ENCODE peak calls at places on chromosomes 1 and 21, in six cellular contexts. X, N, Z, I, D and K are unnamed samples.
A peak's percentile ranks its signal among the peaks of the same experiment; 100 is the strongest.

GRCh38 chr21:45802956-45803612 is 159.6 kb downstream of the PCBP3 start:
- DNase-seq in Z (no peak), D (no peak), X (no peak), N (no peak), I (no peak), K (no peak)

GRCh38 chr1:24202987-24203386 is 15.9 kb upstream of the IFNLR1 start:
- DNase-seq in D (no peak), I (no peak), N (no peak), Z (no peak), X (no peak), K (no peak)

GRCh38 chr1:4792565-4792964 is 138.2 kb downstream of the AJAP1 start:
- DNase-seq in D (no peak), Z (no peak), I (no peak), N (no peak), X (no peak), K (no peak)

GRCh38 chr21:45724345-45724961 is 80.9 kb downstream of the PCBP3 start:
- DNase-seq in Z (no peak), N (no peak), D (no peak), X (peak; percentile 43), I (no peak), K (no peak)

GRCh38 chr1:109248797-109249629 is at the start of gene CELSR2:
- DNase-seq in N (peak; percentile 81), D (peak; percentile 54), X (peak; percentile 76), I (no peak), Z (peak; percentile 30), K (peak; percentile 54)

GRCh38 chr1:36223373-36223995 is 759 bp upstream of the THRAP3 start:
- DNase-seq in D (peak; percentile 77), X (no peak), I (no peak), Z (peak; percentile 11), N (no peak), K (no peak)

GRCh38 chr1:11339346-11340247 is 66.6 kb downstream of the UBIAD1 start:
- DNase-seq in N (no peak), I (no peak), X (no peak), D (no peak), Z (no peak), K (no peak)

GRCh38 chr1:185421485-185422100 is 104.5 kb upstream of the IVNS1ABP start:
- DNase-seq in N (no peak), X (no peak), D (peak; percentile 41), I (no peak), Z (no peak), K (no peak)

GRCh38 chr1:61851849-61852692 is 109.8 kb downstream of the PATJ start:
- DNase-seq in N (no peak), D (peak; percentile 88), Z (no peak), I (peak; percentile 58), X (no peak), K (no peak)

GRCh38 chr1:27940297-27940696 is 5.5 kb downstream of the SMPDL3B start:
- DNase-seq in I (no peak), N (no peak), X (no peak), D (peak; percentile 47), Z (peak; percentile 72), K (no peak)

GRCh38 chr1:56081151-56081550 is 498.2 kb downstream of the PLPP3 start:
- DNase-seq in D (peak; percentile 82), I (peak; percentile 79), X (no peak), Z (no peak), N (no peak), K (no peak)

GRCh38 chr21:32813265-32813903 is 41.8 kb upstream of the PAXBP1 start:
- DNase-seq in X (no peak), Z (no peak), I (no peak), D (no peak), N (no peak), K (no peak)

GRCh38 chr21:38679531-38679930 is 126.2 kb upstream of the ETS2 start:
- DNase-seq in D (peak; percentile 77), X (no peak), Z (no peak), I (no peak), N (no peak), K (no peak)

GRCh38 chr1:187655163-187655562 is 826.4 kb downstream of the PLA2G4A start:
- DNase-seq in Z (no peak), X (no peak), I (no peak), D (peak; percentile 67), N (no peak), K (no peak)

GRCh38 chr1:161305872-161306519 is 3.8 kb downstream of the MPZ start:
- DNase-seq in Z (peak; percentile 84), X (peak; percentile 82), D (peak; percentile 55), N (peak; percentile 90), I (no peak), K (peak; percentile 78)

GRCh38 chr21:38139380-38140168 is 117.2 kb upstream of the KCNJ15 start:
- DNase-seq in I (peak; percentile 24), X (no peak), D (peak; percentile 81), N (no peak), Z (no peak), K (no peak)

GRCh38 chr1:167905671-167906070 is 8.3 kb downstream of the ADCY10 start:
- DNase-seq in N (no peak), I (no peak), D (no peak), Z (no peak), X (no peak), K (no peak)

GRCh38 chr21:32991299-32991850 is 34.4 kb upstream of the OLIG2 start:
- DNase-seq in I (no peak), Z (no peak), N (no peak), D (no peak), X (no peak), K (no peak)

GRCh38 chr1:32194984-32195383 is 5.4 kb upstream of the CCDC28B start:
- DNase-seq in Z (no peak), X (no peak), N (no peak), D (no peak), I (no peak), K (no peak)

GRCh38 chr21:26597981-26598380 is 24.9 kb upstream of the CYYR1 start:
- DNase-seq in D (no peak), I (no peak), Z (no peak), X (no peak), N (no peak), K (no peak)

GRCh38 chr1:8687053-8687452 is 130.4 kb downstream of the RERE start:
- DNase-seq in D (peak; percentile 63), N (no peak), Z (no peak), X (no peak), I (no peak), K (no peak)

GRCh38 chr1:199449221-199449620 is 578.3 kb upstream of the NR5A2 start:
- DNase-seq in I (no peak), Z (no peak), D (no peak), X (no peak), N (no peak), K (no peak)

GRCh38 chr1:214566158-214567104 is 15.0 kb upstream of the PTPN14 start:
- DNase-seq in X (no peak), I (no peak), D (peak; percentile 95), N (no peak), Z (no peak), K (no peak)

GRCh38 chr1:154707901-154708514 is 100.0 kb upstream of the ADAR start:
- DNase-seq in D (peak; percentile 19), I (no peak), Z (no peak), X (no peak), N (no peak), K (no peak)

GRCh38 chr1:192401832-192402231 is 85.0 kb downstream of the RGS21 start:
- DNase-seq in X (no peak), I (peak; percentile 4), Z (no peak), D (peak; percentile 32), N (no peak), K (no peak)

GRCh38 chr1:229943988-229944743 is 122.9 kb upstream of the GALNT2 start:
- DNase-seq in I (no peak), Z (no peak), X (no peak), N (no peak), D (no peak), K (no peak)
- TF ChIP-seq CTCF in I (no peak), Z (no peak), X (no peak), N (no peak), D (no peak), K (no peak)

GRCh38 chr1:90414201-90414600 is 302.9 kb downstream of the BARHL2 start:
- DNase-seq in Z (no peak), X (no peak), D (no peak), I (no peak), N (no peak), K (no peak)
- TF ChIP-seq CTCF in Z (no peak), X (no peak), D (no peak), I (no peak), N (no peak), K (no peak)

GRCh38 chr1:205052689-205053088 is 9.7 kb downstream of the CNTN2 start:
- DNase-seq in D (no peak), N (no peak), Z (no peak), X (no peak), I (no peak), K (no peak)
- TF ChIP-seq CTCF in D (no peak), N (no peak), Z (no peak), X (no peak), I (no peak), K (no peak)

DNA sequence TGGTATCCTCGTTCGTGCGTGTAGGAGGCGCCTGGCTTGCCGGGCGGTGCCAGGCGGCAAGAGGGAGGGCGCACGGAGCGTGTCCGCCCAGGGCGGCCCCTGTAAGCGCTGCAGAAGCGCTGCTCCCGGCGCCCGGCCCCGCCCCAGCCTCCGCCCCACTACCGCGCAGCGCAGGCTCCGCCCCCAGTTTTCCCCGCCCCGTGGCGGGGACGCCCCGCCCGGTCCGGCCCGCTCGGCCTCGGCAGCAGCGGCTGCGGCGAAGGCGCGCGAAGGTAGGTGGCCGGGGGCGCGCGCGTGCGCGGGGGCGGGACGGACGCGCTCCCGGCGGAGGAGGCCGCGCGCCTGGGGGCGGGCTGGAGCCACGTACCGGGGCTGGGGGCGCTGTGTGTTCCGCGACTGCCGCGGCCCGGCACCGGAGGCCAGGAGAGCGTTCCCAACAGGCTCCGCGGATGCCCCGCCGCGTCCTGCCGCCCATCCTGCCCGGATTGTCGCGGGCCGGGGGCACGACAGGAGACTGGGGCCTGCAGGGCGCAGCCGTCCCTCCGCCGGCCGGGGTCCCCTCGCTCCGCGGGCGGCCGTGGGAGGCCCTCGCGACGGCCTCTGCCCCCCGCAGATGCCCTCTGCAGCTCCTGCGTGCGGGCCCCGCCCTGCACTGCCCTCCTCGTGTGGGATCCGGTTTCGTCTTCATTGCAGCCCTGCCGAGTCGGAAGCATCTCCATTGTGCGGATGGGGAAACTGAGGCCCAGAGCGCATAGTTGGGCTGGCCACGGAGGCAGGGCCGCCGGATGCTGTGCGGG is 7.7 kb upstream of the CROCC start:
- DNase-seq in X (peak; percentile 98), D (peak; percentile 95), I (peak; percentile 89), Z (peak; percentile 96), N (peak; percentile 99), K (peak; percentile 89)
- TF ChIP-seq CTCF in X (no peak), D (no peak), I (no peak), Z (no peak), N (no peak), K (no peak)

DNA sequence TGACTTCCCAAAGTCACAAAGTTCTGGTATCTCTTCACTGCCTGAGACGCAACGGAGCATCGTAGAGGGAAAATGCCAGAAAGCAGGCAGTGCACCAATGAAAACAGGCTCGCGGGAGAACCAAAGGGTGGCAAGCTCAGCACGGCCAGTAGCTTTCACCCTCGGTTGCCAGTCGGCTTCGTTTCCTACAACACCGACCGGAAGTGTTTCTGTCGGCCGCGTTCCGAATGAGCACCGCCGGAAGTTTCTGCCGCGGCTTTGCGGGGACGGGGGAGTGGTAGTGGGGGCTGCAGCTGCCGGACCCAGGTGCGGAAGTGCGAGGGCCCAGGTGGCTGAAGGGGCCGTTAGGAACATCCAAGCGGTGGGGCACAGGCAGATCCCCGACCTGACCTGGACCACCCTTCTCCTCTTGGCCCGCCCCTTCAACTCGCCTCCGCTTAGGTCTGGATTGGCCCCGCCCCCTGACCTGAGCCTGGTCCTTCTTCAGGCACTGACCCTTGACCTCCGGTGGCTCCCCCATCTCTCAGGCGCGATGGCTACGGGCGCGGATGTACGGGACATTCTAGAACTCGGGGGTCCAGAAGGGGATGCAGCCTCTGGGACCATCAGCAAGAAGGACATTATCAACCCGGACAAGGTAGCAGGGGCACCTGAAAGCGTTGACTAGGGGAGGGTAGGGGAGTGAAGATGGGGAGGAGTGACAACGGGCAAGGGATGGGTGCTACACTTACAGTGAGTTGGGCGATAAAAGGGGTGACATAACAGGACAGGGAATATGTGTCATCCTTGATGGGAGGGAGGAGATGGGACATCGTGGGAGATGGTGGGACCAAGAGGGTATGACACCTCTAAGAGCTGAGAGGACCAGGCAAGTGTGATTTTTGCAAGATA is at the start of gene DMAP1:
- DNase-seq in D (peak; percentile 88), X (peak; percentile 90), N (peak; percentile 91), Z (peak; percentile 82), I (peak; percentile 69), K (peak; percentile 87)
- TF ChIP-seq CTCF in D (no peak), X (no peak), N (no peak), Z (no peak), I (peak; percentile 14), K (no peak)